ENCODE peak calls at places on chromosomes 6 and 20, in eight cellular contexts. D is left ventricle myocardium inferior, F is mucosa of descending colon, A is stomach, H is WERI-Rb-1, Z is fibroblast of lung, I is HAP-1, O is astrocyte. L is an unnamed sample.

GRCh38 chr6:7528565-7528964 is 12.9 kb upstream of the DSP start:
- DNase-seq in O (peak), A (no peak), I (no peak), D (no peak), H (no peak), Z (no peak), F (no peak), L (no peak)

GRCh38 chr6:25670208-25670607 is 18.2 kb downstream of the SCGN start:
- DNase-seq in F (no peak), I (no peak), A (no peak), Z (no peak), D (no peak), H (no peak), O (no peak), L (no peak)

GRCh38 chr6:36118550-36119107 is 11.7 kb upstream of the MAPK13 start:
- DNase-seq in O (no peak), H (peak), F (peak), D (no peak), A (peak), Z (no peak), I (no peak), L (no peak)

GRCh38 chr6:154478021-154478651 is 32.3 kb downstream of the CNKSR3 start:
- DNase-seq in Z (no peak), A (peak), I (peak), O (no peak), F (no peak), D (no peak), H (no peak), L (no peak)

GRCh38 chr6:156787569-156788492 is 10.7 kb downstream of the ARID1B start:
- DNase-seq in A (no peak), Z (no peak), O (no peak), F (no peak), D (no peak), H (no peak), I (no peak), L (no peak)

GRCh38 chr6:2266845-2267244 is 21.4 kb upstream of the GMDS start:
- DNase-seq in H (no peak), A (no peak), I (no peak), D (no peak), Z (no peak), F (no peak), O (no peak), L (no peak)

GRCh38 chr20:32227744-32228688 is 20.3 kb downstream of the POFUT1 start:
- DNase-seq in H (no peak), O (no peak), D (peak), I (no peak), Z (no peak), A (peak), F (peak), L (no peak)

GRCh38 chr6:47413752-47414516 is 63.7 kb upstream of the CD2AP start:
- DNase-seq in A (peak), D (no peak), Z (peak), H (peak), O (peak), I (peak), F (no peak), L (peak)

GRCh38 chr6:144265390-144265789 is 19.7 kb upstream of the UTRN start:
- DNase-seq in Z (peak), O (peak), H (no peak), A (no peak), F (no peak), D (no peak), I (peak), L (peak)

GRCh38 chr6:75568965-75569364 is 32.7 kb upstream of the SENP6 start:
- DNase-seq in O (no peak), F (no peak), A (no peak), H (no peak), D (no peak), Z (no peak), I (no peak), L (no peak)

GRCh38 chr6:14478396-14479225 is 361.0 kb downstream of the CD83 start:
- DNase-seq in A (no peak), F (no peak), H (no peak), O (no peak), Z (no peak), I (no peak), D (no peak), L (no peak)

GRCh38 chr6:116073765-116074450 is 13.2 kb upstream of the FRK start:
- DNase-seq in Z (peak), D (no peak), H (no peak), F (no peak), O (peak), I (no peak), A (no peak), L (no peak)

GRCh38 chr6:4928426-4928825 is 75.4 kb downstream of the RPP40 start:
- DNase-seq in I (no peak), H (no peak), D (no peak), Z (peak), F (no peak), A (no peak), O (peak), L (no peak)

GRCh38 chr20:2301164-2301622 is 5.4 kb downstream of the TGM3 start:
- DNase-seq in H (no peak), F (no peak), Z (no peak), I (no peak), D (peak), A (no peak), O (peak), L (no peak)

GRCh38 chr20:16589623-16590022 is 16.4 kb upstream of the KIF16B start:
- DNase-seq in I (no peak), D (no peak), H (no peak), Z (no peak), F (no peak), A (no peak), O (no peak), L (peak)

GRCh38 chr6:125076482-125076742 is 77.2 kb upstream of the TPD52L1 start:
- DNase-seq in H (no peak), O (no peak), D (no peak), A (no peak), F (no peak), I (no peak), Z (no peak), L (no peak)

GRCh38 chr6:113558966-113559365 is 298.2 kb upstream of the MARCKS start:
- DNase-seq in Z (peak), A (no peak), I (no peak), H (no peak), D (no peak), O (peak), F (no peak), L (no peak)

GRCh38 chr20:59074456-59074855 is 31.9 kb upstream of the PRELID3B start:
- DNase-seq in F (no peak), A (no peak), H (no peak), O (peak), D (no peak), I (peak), Z (peak), L (no peak)

GRCh38 chr6:134537146-134537555 is 219.2 kb upstream of the SGK1 start:
- DNase-seq in D (no peak), F (no peak), A (no peak), H (no peak), Z (peak), O (peak), I (no peak), L (no peak)

GRCh38 chr6:31356216-31356945 is 598 bp downstream of the HLA-B start:
- DNase-seq in I (no peak), O (no peak), D (peak), A (peak), Z (peak), F (peak), H (peak), L (peak)

GRCh38 chr20:63482021-63482587 is 9.6 kb upstream of the KCNQ2 start:
- DNase-seq in F (no peak), Z (no peak), A (no peak), H (no peak), D (no peak), I (no peak), O (no peak), L (no peak)

GRCh38 chr6:8229913-8230312 is 127.6 kb upstream of the EEF1E1 start:
- DNase-seq in A (no peak), D (no peak), I (no peak), F (no peak), O (no peak), Z (no peak), H (no peak), L (peak)

GRCh38 chr6:2713473-2714358 is 37.0 kb downstream of the MYLK4 start:
- DNase-seq in F (no peak), A (no peak), O (peak), D (no peak), Z (no peak), H (no peak), I (no peak), L (no peak)

GRCh38 chr6:36803908-36804307 is 35.3 kb downstream of the CPNE5 start:
- DNase-seq in H (no peak), F (no peak), D (no peak), I (no peak), Z (no peak), O (no peak), A (no peak), L (no peak)

GRCh38 chr6:132399376-132400074 is 1.8 kb downstream of the MOXD1 start:
- DNase-seq in F (no peak), H (no peak), O (peak), A (no peak), I (no peak), D (no peak), Z (peak), L (no peak)

GRCh38 chr6:157647261-157647915 is 175.7 kb upstream of the SNX9 start:
- DNase-seq in I (no peak), A (no peak), D (no peak), Z (no peak), F (no peak), O (no peak), H (no peak), L (no peak)

GRCh38 chr6:125526007-125526720 is 223.3 kb upstream of the HEY2 start:
- DNase-seq in I (no peak), Z (no peak), D (no peak), O (no peak), H (no peak), F (no peak), A (no peak), L (no peak)

GRCh38 chr6:53746442-53747103 is 48.2 kb upstream of the LRRC1 start:
- DNase-seq in Z (no peak), F (no peak), O (no peak), A (no peak), I (no peak), H (no peak), D (no peak), L (peak)

GRCh38 chr6:14992382-14992781 is 253.5 kb upstream of the JARID2 start:
- DNase-seq in F (no peak), H (no peak), D (no peak), A (no peak), I (no peak), Z (no peak), O (no peak), L (no peak)

GRCh38 chr6:168584251-168584650 is 143.3 kb downstream of the SMOC2 start:
- DNase-seq in D (no peak), I (no peak), O (peak), F (no peak), Z (no peak), H (no peak), A (no peak), L (no peak)

GRCh38 chr6:87909849-87910248 is 137.8 kb upstream of the SPACA1 start:
- DNase-seq in D (no peak), I (no peak), F (no peak), A (no peak), Z (peak), H (no peak), O (peak), L (no peak)

GRCh38 chr6:13614126-13614925 is 809 bp upstream of the NOL7 start:
- DNase-seq in A (peak), O (no peak), H (peak), F (peak), Z (peak), I (peak), D (peak), L (peak)

GRCh38 chr6:24994812-24995211 is 59.1 kb upstream of the RIPOR2 start:
- DNase-seq in I (no peak), A (no peak), D (no peak), O (no peak), Z (no peak), H (no peak), F (no peak), L (no peak)

GRCh38 chr6:101534386-101534785 is 140.9 kb downstream of the GRIK2 start:
- DNase-seq in D (no peak), A (no peak), I (no peak), F (no peak), H (no peak), Z (peak), O (peak), L (no peak)

GRCh38 chr20:38272398-38272797 is 11.9 kb upstream of the KIAA1755 start:
- DNase-seq in A (no peak), D (no peak), F (no peak), Z (peak), H (no peak), O (peak), I (no peak), L (no peak)

DNA sequence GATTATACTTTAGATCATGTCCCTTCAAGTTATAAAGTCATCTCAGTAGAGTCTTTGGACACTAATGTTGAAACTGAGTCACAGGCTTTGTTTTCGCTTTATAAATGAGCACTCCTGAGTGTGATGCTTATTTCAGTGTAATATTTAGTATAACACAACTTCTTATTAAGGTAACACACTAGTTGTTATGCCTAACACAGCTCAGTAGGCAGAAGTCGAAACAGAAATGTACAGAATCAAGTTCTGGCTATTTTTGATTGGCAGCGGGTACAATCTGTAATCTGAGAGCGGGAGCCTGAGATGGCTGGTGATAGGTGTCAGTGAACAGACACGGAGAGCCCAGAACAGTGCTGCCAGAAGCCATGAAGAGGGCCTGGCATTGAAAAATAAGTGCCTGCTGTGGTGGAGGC is 11.4 kb downstream of the HECA start:
- DNase-seq in O (no peak), I (no peak), H (no peak), D (no peak), Z (no peak), F (no peak), A (no peak), L (no peak)
- H3K4me3 ChIP-seq in O (no peak), I (no peak), H (no peak), D (no peak), Z (no peak), F (no peak), A (no peak), L (no peak)

GRCh38 chr6:28220164-28221133 is 4.6 kb upstream of the ZSCAN9 start:
- DNase-seq in F (no peak), O (peak), I (no peak), D (no peak), A (no peak), H (no peak), Z (no peak), L (no peak)

GRCh38 chr6:28215425-28215824 is 9.7 kb upstream of the ZSCAN9 start:
- DNase-seq in D (no peak), H (no peak), A (no peak), Z (peak), O (no peak), F (peak), I (no peak), L (no peak)

GRCh38 chr6:28213213-28213523 is 11.9 kb upstream of the ZSCAN9 start:
- DNase-seq in D (no peak), H (no peak), I (no peak), A (no peak), F (no peak), Z (no peak), O (no peak), L (no peak)

GRCh38 chr6:28218312-28219248 is 6.5 kb upstream of the ZSCAN9 start:
- DNase-seq in O (peak), Z (peak), I (no peak), A (peak), F (peak), H (peak), D (peak), L (peak)

DNA sequence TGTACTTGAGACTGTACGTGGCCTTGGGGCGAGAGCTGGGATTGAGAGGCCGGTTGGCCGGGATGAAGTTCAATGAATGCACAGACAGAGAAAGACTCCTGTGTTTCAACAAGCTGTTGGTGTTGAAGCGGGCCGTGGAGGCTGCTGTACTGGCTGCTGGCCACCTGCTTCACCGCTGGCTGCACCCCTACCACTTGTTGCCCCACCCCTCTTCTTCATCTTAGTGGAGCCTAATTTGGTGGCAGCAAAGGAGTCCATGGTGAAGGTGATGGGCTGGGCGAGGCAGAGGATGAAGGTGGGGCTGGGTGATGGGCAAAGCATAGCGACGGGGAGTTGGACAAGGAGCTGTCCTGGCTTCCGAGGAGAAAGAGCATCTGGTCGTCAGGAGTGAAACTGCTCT is 7.2 kb upstream of the ZSCAN9 start:
- DNase-seq in Z (no peak), I (no peak), D (no peak), F (peak), O (no peak), A (no peak), H (no peak), L (no peak)
- H3K4me3 ChIP-seq in Z (peak), I (no peak), D (peak), F (no peak), O (no peak), A (peak), H (no peak), L (no peak)

GRCh38 chr20:8020314-8021079 is 936 bp upstream of the TMX4 start:
- DNase-seq in O (no peak), Z (no peak), H (no peak), D (no peak), F (no peak), I (no peak), A (no peak), L (no peak)
- H3K4me3 ChIP-seq in O (no peak), Z (peak), H (peak), D (peak), F (no peak), I (no peak), A (peak), L (no peak)

GRCh38 chr6:127952831-127953230 is 52.0 kb upstream of the THEMIS start:
- DNase-seq in A (no peak), D (no peak), H (peak), O (no peak), F (no peak), Z (no peak), I (no peak), L (no peak)
- H3K4me3 ChIP-seq in A (no peak), D (no peak), H (no peak), O (no peak), F (no peak), Z (no peak), I (no peak), L (no peak)

DNA sequence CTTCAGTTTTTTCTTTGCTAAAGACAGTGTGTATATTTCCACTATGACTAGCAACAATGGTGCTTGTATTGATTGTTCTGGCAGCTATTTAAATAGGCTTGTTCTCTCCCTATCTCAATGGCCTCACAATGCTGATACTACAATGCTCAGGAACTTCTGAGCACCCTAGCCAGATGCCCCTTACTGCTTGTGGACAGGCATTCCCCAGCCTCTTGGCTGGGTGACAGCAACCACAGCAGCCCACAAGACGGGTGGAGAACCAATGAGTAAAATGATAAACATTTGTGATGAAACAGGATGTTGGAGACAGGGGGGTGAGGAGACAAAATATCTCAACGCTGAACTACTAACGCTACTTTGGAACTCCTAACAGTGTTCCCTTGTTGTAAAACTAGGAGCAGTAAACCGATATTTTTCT is 42.3 kb downstream of the HIVEP2 start:
- DNase-seq in H (no peak), I (no peak), F (peak), A (peak), D (peak), O (peak), Z (peak), L (no peak)
- H3K4me3 ChIP-seq in H (no peak), I (no peak), F (no peak), A (no peak), D (no peak), O (no peak), Z (peak), L (no peak)

GRCh38 chr20:41223112-41223511 is 85.8 kb downstream of the PLCG1 start:
- DNase-seq in O (peak), D (no peak), Z (no peak), F (no peak), A (no peak), H (no peak), I (no peak), L (no peak)

GRCh38 chr20:41222299-41222698 is 85.0 kb downstream of the PLCG1 start:
- DNase-seq in Z (no peak), F (no peak), A (no peak), D (no peak), I (no peak), O (no peak), H (no peak), L (no peak)

GRCh38 chr20:41221614-41222218 is 84.4 kb downstream of the PLCG1 start:
- DNase-seq in O (no peak), D (no peak), Z (no peak), H (no peak), F (no peak), A (no peak), I (no peak), L (no peak)

GRCh38 chr20:41224281-41224680 is 86.9 kb downstream of the PLCG1 start:
- DNase-seq in H (no peak), F (no peak), D (no peak), O (no peak), A (no peak), I (no peak), Z (no peak), L (no peak)

DNA sequence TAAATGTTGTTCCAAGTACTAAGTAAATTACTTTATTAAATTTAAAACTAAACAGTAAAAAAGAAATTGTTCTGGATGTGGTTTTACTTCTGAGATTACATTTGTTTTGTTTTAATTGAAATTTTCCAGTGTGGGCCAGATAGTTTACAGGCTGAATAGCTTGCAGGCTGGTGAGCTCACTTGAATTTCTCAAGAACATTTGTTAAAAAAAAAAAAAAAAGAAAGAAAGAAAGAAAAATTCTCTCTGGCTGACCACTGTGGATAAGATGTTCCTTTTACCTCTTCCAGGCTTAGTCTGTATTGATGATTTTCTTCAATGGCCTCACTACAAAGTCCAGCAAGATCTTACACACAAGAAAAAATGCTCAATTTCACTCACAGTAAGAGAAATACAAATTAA is 85.4 kb downstream of the PLCG1 start:
- DNase-seq in H (no peak), O (no peak), F (no peak), A (no peak), D (no peak), Z (peak), I (no peak), L (no peak)
- H3K4me3 ChIP-seq in H (no peak), O (no peak), F (no peak), A (no peak), D (no peak), Z (no peak), I (no peak), L (no peak)